ENCODE peak calls at places on chromosomes 1 and 21, in four cellular contexts. One of them, this sample, is unnamed.

GRCh38 chr1:53391982-53392381 is 64.1 kb upstream of the LRP8 start:
- DNase-seq in thoracic aorta: no peak
- DNase-seq in T-helper 2 cell: no peak
- DNase-seq in sciatic nerve: no peak
- DNase-seq in this sample: no peak

GRCh38 chr1:67060811-67061218 is 6.9 kb upstream of the SLC35D1 start:
- DNase-seq in T-helper 2 cell: no peak
- DNase-seq in sciatic nerve: no peak
- DNase-seq in thoracic aorta: no peak
- DNase-seq in this sample: no peak

GRCh38 chr21:45598666-45599065 is 44.9 kb upstream of the PCBP3 start:
- DNase-seq in thoracic aorta: no peak
- DNase-seq in T-helper 2 cell: no peak
- DNase-seq in sciatic nerve: peak; percentile 41
- DNase-seq in this sample: no peak

GRCh38 chr1:17538428-17539130 is 919 bp upstream of the ARHGEF10L start:
- DNase-seq in T-helper 2 cell: no peak
- DNase-seq in thoracic aorta: peak; percentile 49
- DNase-seq in sciatic nerve: no peak
- DNase-seq in this sample: no peak

GRCh38 chr1:236654957-236655356 is 31.3 kb upstream of the ACTN2 start:
- DNase-seq in sciatic nerve: no peak
- DNase-seq in thoracic aorta: no peak
- DNase-seq in T-helper 2 cell: no peak
- DNase-seq in this sample: no peak

GRCh38 chr1:37056201-37056764 is 22.0 kb upstream of the GRIK3 start:
- DNase-seq in thoracic aorta: no peak
- DNase-seq in T-helper 2 cell: no peak
- DNase-seq in sciatic nerve: no peak
- DNase-seq in this sample: no peak

GRCh38 chr1:101308001-101308659 is 71.3 kb downstream of the S1PR1 start:
- DNase-seq in thoracic aorta: no peak
- DNase-seq in T-helper 2 cell: no peak
- DNase-seq in sciatic nerve: no peak
- DNase-seq in this sample: no peak

GRCh38 chr1:213381572-213382084 is 330.6 kb downstream of the RPS6KC1 start:
- DNase-seq in T-helper 2 cell: no peak
- DNase-seq in sciatic nerve: no peak
- DNase-seq in thoracic aorta: no peak
- DNase-seq in this sample: no peak

GRCh38 chr1:173112129-173112528 is 61.4 kb upstream of the TNFSF18 start:
- DNase-seq in sciatic nerve: no peak
- DNase-seq in thoracic aorta: no peak
- DNase-seq in T-helper 2 cell: no peak
- DNase-seq in this sample: no peak

This sample was measured in tibial nerve.